ENCODE peak calls at places on chromosome 6, in six cellular contexts. One of them, this sample, is unnamed.

GRCh38 chr6:147925826-147926225 is 416.8 kb upstream of the SASH1 start:
- DNase-seq in PC-9: no peak
- DNase-seq in PC-3: no peak
- DNase-seq in K562: no peak
- DNase-seq in HCT116: no peak
- DNase-seq in fibroblast of lung: no peak
- DNase-seq in this sample: no peak

GRCh38 chr6:119349341-119350201 is at the start of gene MAN1A1:
- DNase-seq in PC-9: peak; percentile 69
- DNase-seq in PC-3: peak; percentile 78
- DNase-seq in K562: peak; percentile 98
- DNase-seq in HCT116: peak; percentile 56
- DNase-seq in fibroblast of lung: peak; percentile 75
- DNase-seq in this sample: peak; percentile 60

GRCh38 chr6:149933036-149933435 is 8.8 kb upstream of the ULBP2 start:
- DNase-seq in PC-9: no peak
- DNase-seq in PC-3: no peak
- DNase-seq in K562: no peak
- DNase-seq in HCT116: no peak
- DNase-seq in fibroblast of lung: no peak
- DNase-seq in this sample: no peak

GRCh38 chr6:149168968-149169367 is 148.5 kb upstream of the TAB2 start:
- DNase-seq in PC-9: peak; percentile 52
- DNase-seq in PC-3: no peak
- DNase-seq in K562: no peak
- DNase-seq in HCT116: no peak
- DNase-seq in fibroblast of lung: no peak
- DNase-seq in this sample: no peak

GRCh38 chr6:119428647-119429046 is 79.1 kb upstream of the MAN1A1 start:
- DNase-seq in PC-9: no peak
- DNase-seq in PC-3: no peak
- DNase-seq in K562: no peak
- DNase-seq in HCT116: no peak
- DNase-seq in fibroblast of lung: peak; percentile 43
- DNase-seq in this sample: no peak

GRCh38 chr6:43093361-43094289 is 17.5 kb downstream of the PTK7 start:
- DNase-seq in PC-9: no peak
- DNase-seq in PC-3: no peak
- DNase-seq in K562: peak; percentile 67
- DNase-seq in HCT116: no peak
- DNase-seq in fibroblast of lung: peak; percentile 93
- DNase-seq in this sample: peak; percentile 78

GRCh38 chr6:74573613-74574012 is 632.2 kb downstream of the COL12A1 start:
- DNase-seq in PC-9: no peak
- DNase-seq in PC-3: no peak
- DNase-seq in K562: no peak
- DNase-seq in HCT116: no peak
- DNase-seq in fibroblast of lung: no peak
- DNase-seq in this sample: no peak

GRCh38 chr6:45983041-45983440 is 32.6 kb downstream of the CLIC5 start:
- DNase-seq in PC-9: no peak
- DNase-seq in PC-3: no peak
- DNase-seq in K562: no peak
- DNase-seq in HCT116: no peak
- DNase-seq in fibroblast of lung: no peak
- DNase-seq in this sample: no peak

GRCh38 chr6:7640607-7641577 is 50.9 kb downstream of the SNRNP48 start:
- DNase-seq in PC-9: peak; percentile 79
- DNase-seq in PC-3: peak; percentile 94
- DNase-seq in K562: no peak
- DNase-seq in HCT116: peak; percentile 29
- DNase-seq in fibroblast of lung: peak; percentile 87
- DNase-seq in this sample: peak; percentile 94

GRCh38 chr6:15355683-15356099 is 109.8 kb downstream of the JARID2 start:
- DNase-seq in PC-9: no peak
- DNase-seq in PC-3: no peak
- DNase-seq in K562: no peak
- DNase-seq in HCT116: no peak
- DNase-seq in fibroblast of lung: no peak
- DNase-seq in this sample: no peak

GRCh38 chr6:118743744-118744143 is 92.4 kb upstream of the CEP85L start:
- DNase-seq in PC-9: no peak
- DNase-seq in PC-3: no peak
- DNase-seq in K562: no peak
- DNase-seq in HCT116: no peak
- DNase-seq in fibroblast of lung: peak; percentile 63
- DNase-seq in this sample: no peak

GRCh38 chr6:129730477-129731165 is 20.6 kb upstream of the ARHGAP18 start:
- DNase-seq in PC-9: peak; percentile 50
- DNase-seq in PC-3: peak; percentile 61
- DNase-seq in K562: peak; percentile 18
- DNase-seq in HCT116: no peak
- DNase-seq in fibroblast of lung: no peak
- DNase-seq in this sample: no peak

GRCh38 chr6:149891259-149891658 is 6.7 kb downstream of the RAET1E start:
- DNase-seq in PC-9: no peak
- DNase-seq in PC-3: peak; percentile 56
- DNase-seq in K562: peak; percentile 2
- DNase-seq in HCT116: no peak
- DNase-seq in fibroblast of lung: no peak
- DNase-seq in this sample: peak; percentile 35

GRCh38 chr6:35258858-35259193 is 709 bp upstream of the ZNF76 start:
- DNase-seq in PC-9: peak; percentile 40
- DNase-seq in PC-3: no peak
- DNase-seq in K562: peak; percentile 67
- DNase-seq in HCT116: peak; percentile 32
- DNase-seq in fibroblast of lung: peak; percentile 66
- DNase-seq in this sample: no peak

GRCh38 chr6:164947174-164947573 is 362.2 kb downstream of the C6orf118 start:
- DNase-seq in PC-9: no peak
- DNase-seq in PC-3: no peak
- DNase-seq in K562: no peak
- DNase-seq in HCT116: no peak
- DNase-seq in fibroblast of lung: no peak
- DNase-seq in this sample: no peak

GRCh38 chr6:135498178-135498841 is 770 bp upstream of the AHI1 start:
- DNase-seq in PC-9: peak; percentile 88
- DNase-seq in PC-3: peak; percentile 69
- DNase-seq in K562: peak; percentile 69
- DNase-seq in HCT116: peak; percentile 69
- DNase-seq in fibroblast of lung: peak; percentile 90
- DNase-seq in this sample: peak; percentile 77

GRCh38 chr6:41428995-41429417 is 93.6 kb downstream of the NCR2 start:
- DNase-seq in PC-9: no peak
- DNase-seq in PC-3: peak; percentile 36
- DNase-seq in K562: no peak
- DNase-seq in HCT116: no peak
- DNase-seq in fibroblast of lung: peak; percentile 77
- DNase-seq in this sample: peak; percentile 41

GRCh38 chr6:116090251-116090650 is 10.4 kb upstream of the NT5DC1 start:
- DNase-seq in PC-9: no peak
- DNase-seq in PC-3: no peak
- DNase-seq in K562: no peak
- DNase-seq in HCT116: no peak
- DNase-seq in fibroblast of lung: no peak
- DNase-seq in this sample: no peak

GRCh38 chr6:129498556-129498940 is 211.4 kb downstream of the ARHGAP18 start:
- DNase-seq in PC-9: peak; percentile 72
- DNase-seq in PC-3: peak; percentile 49
- DNase-seq in K562: no peak
- DNase-seq in HCT116: no peak
- DNase-seq in fibroblast of lung: peak; percentile 65
- DNase-seq in this sample: peak; percentile 70

GRCh38 chr6:169216830-169217229 is 36.8 kb downstream of the THBS2 start:
- DNase-seq in PC-9: no peak
- DNase-seq in PC-3: no peak
- DNase-seq in K562: no peak
- DNase-seq in HCT116: no peak
- DNase-seq in fibroblast of lung: no peak
- DNase-seq in this sample: no peak

GRCh38 chr6:100808638-100809275 is 72.4 kb downstream of the ASCC3 start:
- DNase-seq in PC-9: no peak
- DNase-seq in PC-3: peak; percentile 46
- DNase-seq in K562: no peak
- DNase-seq in HCT116: no peak
- DNase-seq in fibroblast of lung: peak; percentile 68
- DNase-seq in this sample: peak; percentile 35

GRCh38 chr6:106974999-106975698 is 620 bp upstream of the CD24 start:
- DNase-seq in PC-9: peak; percentile 44
- DNase-seq in PC-3: peak; percentile 60
- DNase-seq in K562: peak; percentile 44
- DNase-seq in HCT116: no peak
- DNase-seq in fibroblast of lung: peak; percentile 47
- DNase-seq in this sample: peak; percentile 75

GRCh38 chr6:90004511-90004910 is 110.2 kb downstream of the GJA10 start:
- DNase-seq in PC-9: no peak
- DNase-seq in PC-3: no peak
- DNase-seq in K562: no peak
- DNase-seq in HCT116: no peak
- DNase-seq in fibroblast of lung: peak; percentile 14
- DNase-seq in this sample: no peak

GRCh38 chr6:118660218-118660569 is 8.8 kb upstream of the CEP85L start:
- DNase-seq in PC-9: no peak
- DNase-seq in PC-3: no peak
- DNase-seq in K562: peak; percentile 80
- DNase-seq in HCT116: no peak
- DNase-seq in fibroblast of lung: no peak
- DNase-seq in this sample: no peak

GRCh38 chr6:132054525-132054924 is 103.4 kb upstream of the CCN2 start:
- DNase-seq in PC-9: no peak
- DNase-seq in PC-3: peak; percentile 65
- DNase-seq in K562: no peak
- DNase-seq in HCT116: peak; percentile 38
- DNase-seq in fibroblast of lung: peak; percentile 81
- DNase-seq in this sample: peak; percentile 62

GRCh38 chr6:38974389-38975133 is 74.0 kb upstream of the GLP1R start:
- DNase-seq in PC-9: no peak
- DNase-seq in PC-3: peak; percentile 44
- DNase-seq in K562: no peak
- DNase-seq in HCT116: no peak
- DNase-seq in fibroblast of lung: peak; percentile 1
- DNase-seq in this sample: no peak

GRCh38 chr6:26538572-26538902 is 371 bp downstream of the HMGN4 start:
- DNase-seq in PC-9: no peak
- DNase-seq in PC-3: peak; percentile 19
- DNase-seq in K562: no peak
- DNase-seq in HCT116: no peak
- DNase-seq in fibroblast of lung: no peak
- DNase-seq in this sample: no peak

GRCh38 chr6:152004036-152004566 is 196.6 kb downstream of the ESR1 start:
- DNase-seq in PC-9: no peak
- DNase-seq in PC-3: no peak
- DNase-seq in K562: no peak
- DNase-seq in HCT116: no peak
- DNase-seq in fibroblast of lung: peak; percentile 67
- DNase-seq in this sample: peak; percentile 57

GRCh38 chr6:99618649-99619408 is 12.2 kb downstream of the PRDM13 start:
- DNase-seq in PC-9: no peak
- DNase-seq in PC-3: no peak
- DNase-seq in K562: no peak
- DNase-seq in HCT116: no peak
- DNase-seq in fibroblast of lung: no peak
- DNase-seq in this sample: no peak
- TF ChIP-seq EZH2 in PC-9: no peak
- TF ChIP-seq EZH2 in PC-3: no peak
- TF ChIP-seq EZH2 in K562: no peak
- TF ChIP-seq EZH2 in HCT116: no peak
- TF ChIP-seq EZH2 in fibroblast of lung: peak; percentile 57
- TF ChIP-seq EZH2 in this sample: peak; percentile 90

GRCh38 chr6:167331565-167331964 is 6.7 kb downstream of the TTLL2 start:
- DNase-seq in PC-9: no peak
- DNase-seq in PC-3: no peak
- DNase-seq in K562: no peak
- DNase-seq in HCT116: no peak
- DNase-seq in fibroblast of lung: no peak
- DNase-seq in this sample: no peak
- TF ChIP-seq EZH2 in PC-9: no peak
- TF ChIP-seq EZH2 in PC-3: no peak
- TF ChIP-seq EZH2 in K562: no peak
- TF ChIP-seq EZH2 in HCT116: no peak
- TF ChIP-seq EZH2 in fibroblast of lung: no peak
- TF ChIP-seq EZH2 in this sample: no peak

GRCh38 chr6:108115598-108116058 is 41.1 kb upstream of the OSTM1 start:
- DNase-seq in PC-9: peak; percentile 52
- DNase-seq in PC-3: peak; percentile 65
- DNase-seq in K562: peak; percentile 51
- DNase-seq in HCT116: peak; percentile 41
- DNase-seq in fibroblast of lung: peak; percentile 29
- DNase-seq in this sample: peak; percentile 25

GRCh38 chr6:108116781-108117426 is 42.4 kb upstream of the OSTM1 start:
- DNase-seq in PC-9: no peak
- DNase-seq in PC-3: no peak
- DNase-seq in K562: no peak
- DNase-seq in HCT116: no peak
- DNase-seq in fibroblast of lung: no peak
- DNase-seq in this sample: no peak

GRCh38 chr6:108116424-108116780 is 41.9 kb upstream of the OSTM1 start:
- DNase-seq in PC-9: no peak
- DNase-seq in PC-3: no peak
- DNase-seq in K562: no peak
- DNase-seq in HCT116: no peak
- DNase-seq in fibroblast of lung: no peak
- DNase-seq in this sample: no peak

GRCh38 chr6:108113557-108114519 is 39.3 kb upstream of the OSTM1 start:
- DNase-seq in PC-9: peak; percentile 59
- DNase-seq in PC-3: peak; percentile 64
- DNase-seq in K562: peak; percentile 60
- DNase-seq in HCT116: peak; percentile 35
- DNase-seq in fibroblast of lung: peak; percentile 35
- DNase-seq in this sample: peak; percentile 45

GRCh38 chr6:108114861-108115597 is 40.5 kb upstream of the OSTM1 start:
- DNase-seq in PC-9: no peak
- DNase-seq in PC-3: peak; percentile 34
- DNase-seq in K562: no peak
- DNase-seq in HCT116: no peak
- DNase-seq in fibroblast of lung: peak; percentile 82
- DNase-seq in this sample: peak; percentile 58
- TF ChIP-seq EZH2 in PC-9: no peak
- TF ChIP-seq EZH2 in PC-3: no peak
- TF ChIP-seq EZH2 in K562: no peak
- TF ChIP-seq EZH2 in HCT116: no peak
- TF ChIP-seq EZH2 in fibroblast of lung: peak; percentile 79
- TF ChIP-seq EZH2 in this sample: no peak

DNA sequence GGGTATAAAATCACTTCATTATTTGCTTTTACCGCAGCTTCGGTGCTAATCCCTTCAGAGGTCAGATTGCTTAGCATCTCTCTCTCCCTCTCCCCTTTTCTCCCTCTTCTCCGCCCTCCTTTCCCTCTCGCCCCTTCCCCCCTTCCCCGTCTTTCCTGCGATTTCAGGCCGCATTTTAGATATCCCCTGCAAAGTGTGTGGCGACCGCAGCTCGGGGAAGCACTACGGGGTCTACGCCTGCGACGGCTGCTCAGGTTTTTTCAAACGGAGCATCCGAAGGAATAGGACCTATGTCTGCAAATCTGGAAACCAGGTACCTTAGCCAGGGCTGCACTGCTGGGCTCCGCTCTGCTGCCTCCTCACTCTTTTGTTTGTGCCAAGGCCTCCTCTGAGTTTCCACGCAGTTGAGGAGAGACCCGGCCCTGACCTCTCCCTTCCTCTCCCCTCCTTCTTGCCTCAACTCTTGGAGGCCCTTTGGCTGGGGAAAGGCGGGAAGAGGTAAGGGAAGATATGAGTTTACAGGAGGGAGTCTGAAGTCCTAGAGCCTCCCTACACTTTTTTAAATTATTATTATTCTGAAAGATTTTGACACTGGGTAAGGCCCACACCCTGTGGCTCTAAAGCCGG is 5.6 kb downstream of the NR2E1 start:
- DNase-seq in PC-9: no peak
- DNase-seq in PC-3: no peak
- DNase-seq in K562: no peak
- DNase-seq in HCT116: no peak
- DNase-seq in fibroblast of lung: no peak
- DNase-seq in this sample: no peak
- TF ChIP-seq EZH2 in PC-9: no peak
- TF ChIP-seq EZH2 in PC-3: no peak
- TF ChIP-seq EZH2 in K562: no peak
- TF ChIP-seq EZH2 in HCT116: no peak
- TF ChIP-seq EZH2 in fibroblast of lung: peak; percentile 57
- TF ChIP-seq EZH2 in this sample: no peak